ENCODE peak calls at places on chromosome 16, in eight cellular contexts. M is A172; B is NT2/D1; F is NCI-H460; Q is HS-5; E is body of pancreas; J is endothelial cell; V is activated T-helper 1 cell treated with anti-CD3 and anti-CD28 coated beads, Interleukin-2, amount 50 U/mL, for 16 hours. G is an unnamed sample.

GRCh38 chr16:67555795-67556212 is 6.5 kb upstream of the CTCF start:
- DNase-seq in M (peak), J (no peak), B (no peak), E (no peak), V (no peak), F (no peak), Q (peak), G (no peak)

GRCh38 chr16:46826618-46827017 is 4.4 kb downstream of the C16orf87 start:
- DNase-seq in F (no peak), E (no peak), V (no peak), Q (no peak), B (no peak), J (no peak), M (no peak), G (no peak)

GRCh38 chr16:65274576-65274975 is 152.7 kb upstream of the CDH11 start:
- DNase-seq in J (no peak), Q (no peak), V (no peak), F (no peak), B (no peak), M (no peak), E (no peak), G (no peak)

GRCh38 chr16:23595951-23596720 is at the start of gene NDUFAB1:
- DNase-seq in Q (peak), E (peak), B (peak), F (peak), M (peak), V (peak), J (peak), G (peak)

GRCh38 chr16:85628651-85629050 is 15.5 kb downstream of the GSE1 start:
- DNase-seq in J (no peak), M (no peak), Q (no peak), F (no peak), V (no peak), E (no peak), B (no peak), G (no peak)

GRCh38 chr16:89052191-89052787 is 41.4 kb upstream of the ACSF3 start:
- DNase-seq in M (no peak), B (no peak), Q (no peak), V (no peak), J (no peak), F (peak), E (no peak), G (no peak)

GRCh38 chr16:53933407-53933806 is 229.5 kb downstream of the FTO start:
- DNase-seq in B (no peak), J (no peak), F (no peak), V (no peak), Q (no peak), E (no peak), M (no peak), G (no peak)

GRCh38 chr16:65519402-65519801 is 397.5 kb upstream of the CDH11 start:
- DNase-seq in Q (no peak), J (no peak), V (no peak), B (no peak), F (no peak), M (no peak), E (no peak), G (no peak)

GRCh38 chr16:23557779-23558330 is 328 bp downstream of the UBFD1 start:
- DNase-seq in F (no peak), E (peak), B (no peak), M (peak), J (peak), Q (no peak), V (peak), G (no peak)

GRCh38 chr16:18842565-18842964 is 41.2 kb upstream of the ARL6IP1 start:
- DNase-seq in V (no peak), E (no peak), J (no peak), M (no peak), F (no peak), B (no peak), Q (no peak), G (no peak)

GRCh38 chr16:11972128-11972527 is 4.4 kb upstream of the SNX29 start:
- DNase-seq in B (no peak), Q (no peak), M (no peak), E (peak), V (no peak), J (no peak), F (no peak), G (no peak)